ENCODE peak calls at places on chromosome 18, in nine cellular contexts. V is GM23338, H is HCT116, T is stomach, J is SK-N-MC, X is prostate gland, M is HL-60, Q is K562, D is sigmoid colon. N is an unnamed sample.

GRCh38 chr18:74342416-74343043 is 26.9 kb downstream of the C18orf63 start:
- DNase-seq in V (peak), H (peak), T (peak), J (peak), X (peak), M (no peak), Q (no peak), D (no peak), N (peak)

GRCh38 chr18:38077219-38077618 is 511.6 kb upstream of the CELF4 start:
- DNase-seq in V (peak), H (no peak), T (no peak), J (no peak), X (no peak), M (no peak), Q (no peak), D (no peak), N (no peak)

GRCh38 chr18:58694221-58694620 is 23.0 kb downstream of the MALT1 start:
- DNase-seq in V (no peak), H (no peak), T (no peak), J (no peak), X (no peak), M (no peak), Q (no peak), D (no peak), N (no peak)

GRCh38 chr18:58347135-58347534 is 281.8 kb downstream of the ALPK2 start:
- DNase-seq in V (peak), H (no peak), T (no peak), J (no peak), X (no peak), M (no peak), Q (no peak), D (no peak), N (no peak)

GRCh38 chr18:50393802-50394201 is 19.0 kb downstream of the SKA1 start:
- DNase-seq in V (no peak), H (no peak), T (no peak), J (no peak), X (no peak), M (no peak), Q (no peak), D (no peak), N (no peak)

GRCh38 chr18:56120781-56121180 is 517.6 kb downstream of the TXNL1 start:
- DNase-seq in V (no peak), H (no peak), T (no peak), J (peak), X (no peak), M (no peak), Q (no peak), D (no peak), N (no peak)

GRCh38 chr18:63619661-63620060 is 24.4 kb downstream of the SERPINB4 start:
- DNase-seq in V (no peak), H (no peak), T (no peak), J (no peak), X (no peak), M (no peak), Q (no peak), D (no peak), N (no peak)

GRCh38 chr18:40355701-40356100 is 1599.3 kb upstream of the PIK3C3 start:
- DNase-seq in V (no peak), H (no peak), T (no peak), J (no peak), X (no peak), M (no peak), Q (no peak), D (no peak), N (no peak)

GRCh38 chr18:77063256-77063655 is 69.3 kb downstream of the MBP start:
- DNase-seq in V (peak), H (no peak), T (peak), J (no peak), X (no peak), M (peak), Q (no peak), D (no peak), N (peak)

GRCh38 chr18:79962311-79962710 is 2.1 kb upstream of the HSBP1L1 start:
- DNase-seq in V (no peak), H (peak), T (no peak), J (no peak), X (no peak), M (no peak), Q (no peak), D (peak), N (no peak)

GRCh38 chr18:73556904-73557303 is 590.7 kb downstream of the FBXO15 start:
- DNase-seq in V (no peak), H (no peak), T (no peak), J (no peak), X (no peak), M (no peak), Q (no peak), D (no peak), N (no peak)

GRCh38 chr18:79403723-79404566 is 8.2 kb downstream of the NFATC1 start:
- DNase-seq in V (no peak), H (no peak), T (no peak), J (no peak), X (peak), M (no peak), Q (no peak), D (no peak), N (no peak)

GRCh38 chr18:58668897-58669296 is 2.4 kb upstream of the MALT1 start:
- DNase-seq in V (no peak), H (peak), T (no peak), J (peak), X (no peak), M (no peak), Q (no peak), D (no peak), N (no peak)

GRCh38 chr18:67072789-67073188 is 443.7 kb downstream of the DSEL start:
- DNase-seq in V (no peak), H (no peak), T (no peak), J (no peak), X (no peak), M (no peak), Q (no peak), D (no peak), N (no peak)

GRCh38 chr18:29594494-29594893 is 1417.6 kb upstream of the CDH2 start:
- DNase-seq in V (no peak), H (no peak), T (no peak), J (no peak), X (no peak), M (no peak), Q (no peak), D (no peak), N (no peak)

GRCh38 chr18:54671291-54671881 is 80.3 kb downstream of the DYNAP start:
- DNase-seq in V (peak), H (peak), T (no peak), J (no peak), X (no peak), M (no peak), Q (peak), D (no peak), N (no peak)

GRCh38 chr18:74994502-74995403 is 214.2 kb downstream of the PTGR3 start:
- DNase-seq in V (no peak), H (no peak), T (no peak), J (no peak), X (no peak), M (no peak), Q (no peak), D (no peak), N (peak)

GRCh38 chr18:72107647-72108046 is 436.5 kb downstream of the CBLN2 start:
- DNase-seq in V (peak), H (no peak), T (no peak), J (peak), X (peak), M (no peak), Q (no peak), D (no peak), N (no peak)

GRCh38 chr18:49321800-49322461 is 138.5 kb downstream of the DYM start:
- DNase-seq in V (no peak), H (no peak), T (no peak), J (no peak), X (no peak), M (no peak), Q (no peak), D (no peak), N (no peak)

GRCh38 chr18:78558948-78559347 is 420.7 kb upstream of the SALL3 start:
- DNase-seq in V (no peak), H (no peak), T (no peak), J (no peak), X (no peak), M (no peak), Q (peak), D (no peak), N (no peak)

GRCh38 chr18:67400502-67401117 is 115.9 kb downstream of the DSEL start:
- DNase-seq in V (no peak), H (no peak), T (no peak), J (no peak), X (no peak), M (no peak), Q (no peak), D (no peak), N (no peak)

GRCh38 chr18:62942578-62942977 is 227.2 kb downstream of the PHLPP1 start:
- DNase-seq in V (no peak), H (no peak), T (no peak), J (no peak), X (no peak), M (no peak), Q (no peak), D (no peak), N (no peak)

GRCh38 chr18:53909668-53910067 is 314.8 kb downstream of the MBD2 start:
- DNase-seq in V (peak), H (peak), T (no peak), J (peak), X (peak), M (peak), Q (peak), D (no peak), N (no peak)

GRCh38 chr18:61893971-61894750 is 1.4 kb upstream of the RNF152 start:
- DNase-seq in V (peak), H (peak), T (peak), J (no peak), X (peak), M (peak), Q (peak), D (peak), N (peak)

GRCh38 chr18:62436636-62437519 is 85.9 kb upstream of the ZCCHC2 start:
- DNase-seq in V (no peak), H (no peak), T (peak), J (no peak), X (peak), M (peak), Q (no peak), D (peak), N (peak)

GRCh38 chr18:23191952-23192662 is 56.8 kb downstream of the CABLES1 start:
- DNase-seq in V (no peak), H (no peak), T (peak), J (peak), X (no peak), M (no peak), Q (no peak), D (peak), N (peak)
- TF ChIP-seq POLR2AphosphoS5 in V (no peak), H (no peak), T (no peak), J (no peak), X (no peak), M (no peak), Q (no peak), D (no peak), N (no peak)

GRCh38 chr18:25351773-25352628 is at the start of gene ZNF521:
- DNase-seq in V (peak), H (peak), T (peak), J (no peak), X (peak), M (no peak), Q (peak), D (peak), N (peak)
- TF ChIP-seq POLR2AphosphoS5 in V (peak), H (no peak), T (peak), J (no peak), X (peak), M (no peak), Q (no peak), D (peak), N (peak)

DNA sequence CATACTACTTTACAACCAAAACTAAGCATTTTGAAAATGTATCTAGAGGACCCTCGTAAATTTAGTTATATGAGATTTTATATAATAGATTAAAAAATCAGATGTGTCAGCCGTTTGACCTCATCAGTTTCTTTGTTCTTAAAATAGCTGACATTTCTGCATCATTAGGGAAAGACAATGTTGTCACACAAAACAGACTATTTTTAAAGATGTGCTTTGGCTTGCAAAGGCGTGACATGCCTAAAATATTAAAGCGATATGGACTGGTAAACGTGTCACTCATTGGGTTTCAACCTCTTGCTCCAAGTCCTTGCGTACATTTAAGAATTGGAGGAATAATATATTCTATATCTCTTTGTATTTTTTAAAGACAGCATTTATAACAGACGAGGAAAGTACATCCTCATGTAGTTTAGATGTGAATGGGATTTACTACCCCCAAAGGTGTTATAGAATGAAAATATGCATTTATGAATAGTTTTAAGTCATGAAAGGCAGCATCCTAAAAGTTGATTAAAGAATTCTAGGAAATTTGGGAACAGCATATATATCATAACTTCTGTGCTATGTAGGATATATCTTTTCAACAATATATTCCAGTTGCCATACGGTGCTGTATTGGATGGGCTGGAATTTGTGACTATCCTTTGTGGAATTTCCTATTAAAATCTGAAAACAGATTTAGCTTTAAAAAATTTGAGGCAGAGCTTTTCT is 3.8 kb downstream of the MYL12A start:
- DNase-seq in V (no peak), H (no peak), T (no peak), J (no peak), X (no peak), M (no peak), Q (no peak), D (no peak), N (no peak)
- TF ChIP-seq POLR2AphosphoS5 in V (no peak), H (no peak), T (no peak), J (no peak), X (no peak), M (no peak), Q (peak), D (no peak), N (no peak)

DNA sequence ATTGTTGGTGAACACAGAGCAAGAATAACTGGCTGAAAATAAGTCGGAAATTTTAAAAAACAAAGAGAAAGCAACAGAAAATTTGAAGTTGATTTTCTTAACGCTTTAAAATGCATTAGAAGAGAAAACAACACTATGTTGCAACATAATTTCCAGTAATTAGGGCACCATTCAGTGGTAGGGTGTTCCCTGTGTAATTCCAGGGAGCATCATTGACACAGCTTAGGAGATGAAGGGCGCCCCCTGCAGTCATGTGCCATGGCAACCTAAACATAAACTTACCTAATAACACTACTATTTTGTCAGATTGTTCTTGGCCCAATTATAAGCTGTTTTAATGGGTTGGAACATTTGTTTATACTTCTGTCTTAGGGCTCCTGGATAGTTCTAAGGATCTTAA is 99.6 kb downstream of the DTNA start:
- DNase-seq in V (peak), H (peak), T (no peak), J (no peak), X (no peak), M (peak), Q (no peak), D (peak), N (peak)
- TF ChIP-seq POLR2AphosphoS5 in V (no peak), H (no peak), T (no peak), J (no peak), X (no peak), M (no peak), Q (no peak), D (peak), N (no peak)

GRCh38 chr18:9612989-9613388 is 1.4 kb downstream of the PPP4R1 start:
- DNase-seq in V (no peak), H (no peak), T (no peak), J (no peak), X (no peak), M (no peak), Q (no peak), D (no peak), N (no peak)

GRCh38 chr18:9614401-9615279 is at the start of gene PPP4R1:
- DNase-seq in V (peak), H (no peak), T (peak), J (no peak), X (peak), M (peak), Q (peak), D (peak), N (peak)

GRCh38 chr18:9612215-9612830 is 2.0 kb downstream of the PPP4R1 start:
- DNase-seq in V (peak), H (peak), T (peak), J (no peak), X (peak), M (peak), Q (no peak), D (no peak), N (peak)

GRCh38 chr18:9615280-9615797 is 980 bp upstream of the PPP4R1 start:
- DNase-seq in V (no peak), H (no peak), T (no peak), J (no peak), X (no peak), M (no peak), Q (no peak), D (no peak), N (no peak)

DNA sequence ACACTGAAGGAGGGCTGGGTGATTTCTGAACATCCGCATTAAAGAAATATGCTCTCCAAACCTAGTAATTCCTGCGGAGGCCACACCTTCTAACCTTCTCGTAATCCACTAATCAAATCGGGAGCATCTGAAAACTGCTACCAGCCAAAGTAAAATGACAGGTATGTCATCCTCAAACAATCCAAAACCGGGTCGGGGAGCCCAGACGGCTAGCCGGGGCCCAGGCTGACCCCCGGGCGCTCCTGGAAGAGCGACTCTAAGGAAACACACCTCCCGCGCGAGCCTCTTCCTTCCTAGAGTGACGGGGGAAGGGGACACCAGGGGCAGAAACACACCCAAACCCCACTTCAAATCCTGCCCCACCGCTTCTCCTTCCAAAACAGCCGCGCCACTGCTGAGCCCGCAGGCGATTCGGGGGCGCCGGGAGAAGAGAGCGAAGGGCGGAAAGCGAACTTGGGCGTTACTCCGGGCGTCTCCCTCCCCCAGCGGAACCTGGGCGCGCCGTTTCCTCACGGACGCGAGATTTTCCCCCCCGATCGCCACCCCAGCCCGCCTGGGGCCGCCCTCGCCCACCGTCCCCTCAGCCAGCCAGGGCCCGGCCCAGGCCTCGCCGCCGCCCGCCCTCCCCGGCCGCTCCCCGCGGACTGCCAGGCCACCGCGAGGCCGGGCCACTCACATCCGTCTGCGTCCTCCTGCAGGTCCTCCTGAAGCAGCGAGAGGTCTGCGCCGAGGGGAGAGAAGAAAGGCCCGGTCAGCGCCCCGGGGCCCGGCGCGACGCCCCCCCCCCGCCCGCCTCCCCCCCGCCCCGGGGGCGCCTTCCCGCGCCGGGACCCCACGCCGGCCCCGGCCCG is 584 bp downstream of the PPP4R1 start:
- DNase-seq in V (peak), H (no peak), T (peak), J (no peak), X (peak), M (peak), Q (peak), D (peak), N (peak)
- TF ChIP-seq POLR2AphosphoS5 in V (no peak), H (no peak), T (no peak), J (no peak), X (no peak), M (no peak), Q (peak), D (no peak), N (peak)

DNA sequence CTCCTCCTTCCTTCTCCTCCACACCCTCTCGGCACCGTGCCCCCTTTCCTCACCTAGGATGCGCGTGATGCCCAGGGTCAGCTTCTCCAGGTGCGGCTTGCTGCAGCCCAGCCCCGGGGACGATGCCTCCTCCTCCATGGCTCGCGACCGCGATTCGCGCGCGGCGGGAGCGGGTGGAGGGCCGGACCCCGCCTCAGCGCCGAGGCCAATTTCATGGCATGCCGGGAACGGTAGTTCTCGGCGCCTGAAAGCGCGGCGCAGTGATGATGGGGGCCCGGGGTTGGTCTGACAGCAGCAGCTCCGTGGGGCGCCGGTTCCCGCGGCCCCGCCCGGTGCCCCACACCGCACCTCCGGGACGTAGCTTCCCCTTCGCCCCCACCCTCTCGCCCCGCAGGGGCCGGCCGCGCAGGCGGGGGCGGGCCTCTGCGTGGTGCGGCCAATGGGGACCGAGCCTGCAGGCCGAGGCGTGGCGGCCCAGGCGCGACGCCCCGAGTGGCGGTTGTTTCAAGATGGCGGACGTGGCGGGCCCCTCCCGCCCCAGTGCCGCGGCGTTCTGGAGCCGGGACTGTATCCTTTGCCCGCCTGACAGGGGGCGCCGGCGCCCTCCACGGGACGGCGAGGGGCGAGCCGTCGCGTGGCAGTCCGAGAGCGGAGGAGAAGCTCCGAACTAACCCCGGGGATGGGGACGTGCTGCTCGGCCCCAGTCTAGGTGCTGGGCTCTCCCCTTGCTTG is at the start of the genes KIAA1328 and TPGS2:
- DNase-seq in V (peak), H (peak), T (peak), J (no peak), X (peak), M (peak), Q (peak), D (peak), N (peak)
- TF ChIP-seq POLR2AphosphoS5 in V (peak), H (peak), T (peak), J (peak), X (no peak), M (peak), Q (peak), D (peak), N (peak)

DNA sequence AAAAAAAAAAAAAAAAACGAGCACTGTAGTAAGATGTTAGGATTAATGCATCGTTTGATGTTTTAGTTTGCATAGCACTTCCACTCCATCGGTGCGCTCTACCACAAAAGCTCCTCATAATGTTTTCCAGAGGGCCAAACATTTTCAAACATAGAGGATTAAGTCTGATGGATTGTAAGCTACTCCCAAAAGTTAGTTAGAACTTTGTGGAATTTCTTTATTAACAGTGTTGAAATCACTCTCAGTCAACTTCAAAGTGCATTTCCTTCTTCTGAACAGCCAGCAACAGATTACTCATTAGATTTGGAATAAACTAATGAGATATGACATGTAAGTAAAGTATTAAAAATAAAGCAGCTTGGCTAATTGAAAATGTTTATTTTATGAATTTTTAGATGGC is 30.1 kb upstream of the CTAGE1 start:
- DNase-seq in V (no peak), H (no peak), T (no peak), J (no peak), X (no peak), M (no peak), Q (no peak), D (no peak), N (no peak)
- TF ChIP-seq POLR2AphosphoS5 in V (no peak), H (no peak), T (no peak), J (no peak), X (no peak), M (no peak), Q (no peak), D (no peak), N (no peak)